ENCODE peak calls at places on chromosomes 13 and 19, in ten cellular contexts. Q is left ventricle myocardium inferior; B is cardiac fibroblast; Y is H9; M is CD8-positive, alpha-beta T cell; W is lower lobe of right lung; S is fibroblast of lung; U is colonic mucosa; I is endothelial cell; Z is lower leg skin. E is an unnamed sample.

GRCh38 chr19:7670790-7671189 is 1.9 kb downstream of the RETN start:
- DNase-seq in Q (no peak), B (no peak), Y (no peak), M (no peak), W (no peak), S (no peak), U (no peak), I (no peak), Z (no peak), E (no peak)

GRCh38 chr19:42397315-42398166 is 7.4 kb upstream of the CNFN start:
- DNase-seq in Q (no peak), B (no peak), Y (no peak), M (no peak), W (no peak), S (no peak), U (peak), I (no peak), Z (no peak), E (no peak)

GRCh38 chr19:38388310-38389100 is at the start of gene SPRED3:
- DNase-seq in Q (no peak), B (peak), Y (no peak), M (no peak), W (no peak), S (peak), U (no peak), I (peak), Z (no peak), E (no peak)

GRCh38 chr13:114107686-114108081 is 24.7 kb downstream of the RASA3 start:
- DNase-seq in Q (peak), B (peak), Y (no peak), M (no peak), W (peak), S (peak), U (no peak), I (no peak), Z (no peak), E (no peak)

GRCh38 chr13:75251188-75251587 is 230.8 kb downstream of the TBC1D4 start:
- DNase-seq in Q (no peak), B (peak), Y (no peak), M (no peak), W (no peak), S (no peak), U (no peak), I (no peak), Z (no peak), E (no peak)

GRCh38 chr19:34480971-34481821 is at the start of gene WTIP:
- DNase-seq in Q (peak), B (peak), Y (peak), M (no peak), W (peak), S (peak), U (peak), I (peak), Z (peak), E (peak)

GRCh38 chr19:53132231-53132991 is at the start of gene ZNF415:
- DNase-seq in Q (peak), B (peak), Y (peak), M (peak), W (peak), S (peak), U (peak), I (peak), Z (peak), E (peak)

GRCh38 chr13:71249031-71249430 is 618.0 kb downstream of the DACH1 start:
- DNase-seq in Q (no peak), B (no peak), Y (no peak), M (no peak), W (no peak), S (no peak), U (no peak), I (no peak), Z (no peak), E (no peak)

GRCh38 chr19:46618670-46619231 is 6.1 kb downstream of the PTGIR start:
- DNase-seq in Q (no peak), B (peak), Y (no peak), M (no peak), W (no peak), S (peak), U (no peak), I (no peak), Z (no peak), E (no peak)

GRCh38 chr13:101511766-101512165 is 59.3 kb downstream of the ITGBL1 start:
- DNase-seq in Q (no peak), B (no peak), Y (no peak), M (no peak), W (no peak), S (no peak), U (no peak), I (no peak), Z (no peak), E (no peak)

GRCh38 chr13:44484562-44485164 is 91.5 kb downstream of the TSC22D1 start:
- DNase-seq in Q (no peak), B (no peak), Y (no peak), M (no peak), W (no peak), S (no peak), U (no peak), I (no peak), Z (no peak), E (no peak)

GRCh38 chr13:40191186-40191980 is 475.1 kb downstream of the FOXO1 start:
- DNase-seq in Q (no peak), B (peak), Y (no peak), M (no peak), W (no peak), S (peak), U (no peak), I (no peak), Z (no peak), E (no peak)

GRCh38 chr19:57887195-57887941 is 1.5 kb downstream of the ZNF814 start:
- DNase-seq in Q (no peak), B (peak), Y (peak), M (no peak), W (no peak), S (no peak), U (peak), I (no peak), Z (peak), E (no peak)

GRCh38 chr19:43809762-43810696 is 7.8 kb upstream of the LYPD5 start:
- DNase-seq in Q (no peak), B (peak), Y (no peak), M (no peak), W (no peak), S (peak), U (no peak), I (no peak), Z (peak), E (no peak)
- TF ChIP-seq CTCF in Q (peak), B (peak), Y (peak), M (peak), W (peak), S (peak), U (peak), I (peak), Z (peak), E (peak)

GRCh38 chr13:31699650-31700049 is 39.7 kb upstream of the RXFP2 start:
- DNase-seq in Q (no peak), B (peak), Y (peak), M (no peak), W (no peak), S (no peak), U (no peak), I (peak), Z (no peak), E (no peak)
- TF ChIP-seq CTCF in Q (peak), B (peak), Y (peak), M (no peak), W (no peak), S (no peak), U (no peak), I (no peak), Z (no peak), E (no peak)

GRCh38 chr19:40908981-40909380 is 26.9 kb upstream of the CYP2A7 start:
- DNase-seq in Q (no peak), B (no peak), Y (no peak), M (no peak), W (no peak), S (no peak), U (no peak), I (peak), Z (no peak), E (no peak)
- TF ChIP-seq CTCF in Q (no peak), B (peak), Y (no peak), M (no peak), W (no peak), S (peak), U (no peak), I (peak), Z (no peak), E (no peak)

GRCh38 chr13:63455938-63456337 is 2040.3 kb upstream of the PCDH20 start:
- DNase-seq in Q (no peak), B (no peak), Y (no peak), M (no peak), W (no peak), S (no peak), U (no peak), I (no peak), Z (no peak), E (no peak)
- TF ChIP-seq CTCF in Q (no peak), B (peak), Y (peak), M (no peak), W (no peak), S (no peak), U (no peak), I (peak), Z (no peak), E (peak)

GRCh38 chr19:13905634-13906524 is at the start of the genes BRME1 and CC2D1A:
- DNase-seq in Q (peak), B (peak), Y (peak), M (peak), W (peak), S (peak), U (peak), I (peak), Z (peak), E (peak)

GRCh38 chr19:13906525-13906904 is 514 bp downstream of the CC2D1A start:
- DNase-seq in Q (no peak), B (no peak), Y (no peak), M (no peak), W (peak), S (no peak), U (peak), I (no peak), Z (no peak), E (no peak)

GRCh38 chr19:13899912-13900584 is 5.9 kb downstream of the BRME1 start:
- DNase-seq in Q (no peak), B (no peak), Y (no peak), M (no peak), W (no peak), S (no peak), U (no peak), I (no peak), Z (no peak), E (no peak)

GRCh38 chr19:13899393-13899792 is 6.5 kb downstream of the BRME1 start:
- DNase-seq in Q (no peak), B (no peak), Y (no peak), M (no peak), W (no peak), S (no peak), U (peak), I (no peak), Z (no peak), E (no peak)

DNA sequence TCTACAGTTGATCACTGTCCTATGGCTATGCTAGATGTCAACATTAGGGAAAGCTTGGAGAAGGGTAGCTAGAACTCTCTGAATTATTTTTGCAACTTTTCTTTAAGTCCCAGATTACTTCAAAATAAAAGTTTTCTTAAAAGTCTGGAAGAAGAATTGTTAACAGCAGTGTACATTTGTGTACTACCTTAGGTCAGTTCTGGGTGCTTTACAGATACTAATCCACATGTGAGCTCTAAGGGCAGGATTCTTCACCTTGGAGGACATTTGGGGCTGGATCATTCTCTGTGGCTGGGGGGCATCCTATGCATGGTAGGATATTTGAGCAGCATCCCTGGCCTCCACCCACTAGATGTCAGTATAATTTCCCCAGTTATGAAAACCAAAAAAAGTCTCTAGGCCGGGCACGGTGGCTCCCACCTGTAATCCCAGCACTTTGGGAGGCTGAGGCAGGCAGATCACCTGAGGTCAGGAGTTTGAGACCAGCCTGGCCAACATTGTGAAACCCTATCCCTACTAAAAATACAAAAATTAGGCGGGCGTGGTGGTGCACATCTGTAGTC is 2.8 kb downstream of the BRME1 start:
- DNase-seq in Q (no peak), B (no peak), Y (no peak), M (no peak), W (no peak), S (no peak), U (no peak), I (no peak), Z (no peak), E (no peak)
- TF ChIP-seq CTCF in Q (peak), B (peak), Y (peak), M (peak), W (peak), S (peak), U (no peak), I (no peak), Z (no peak), E (peak)

GRCh38 chr13:99658266-99658991 is 157.2 kb downstream of the TM9SF2 start:
- DNase-seq in Q (peak), B (peak), Y (peak), M (peak), W (peak), S (peak), U (peak), I (peak), Z (peak), E (peak)
- TF ChIP-seq CTCF in Q (peak), B (peak), Y (peak), M (no peak), W (peak), S (peak), U (no peak), I (no peak), Z (no peak), E (peak)

DNA sequence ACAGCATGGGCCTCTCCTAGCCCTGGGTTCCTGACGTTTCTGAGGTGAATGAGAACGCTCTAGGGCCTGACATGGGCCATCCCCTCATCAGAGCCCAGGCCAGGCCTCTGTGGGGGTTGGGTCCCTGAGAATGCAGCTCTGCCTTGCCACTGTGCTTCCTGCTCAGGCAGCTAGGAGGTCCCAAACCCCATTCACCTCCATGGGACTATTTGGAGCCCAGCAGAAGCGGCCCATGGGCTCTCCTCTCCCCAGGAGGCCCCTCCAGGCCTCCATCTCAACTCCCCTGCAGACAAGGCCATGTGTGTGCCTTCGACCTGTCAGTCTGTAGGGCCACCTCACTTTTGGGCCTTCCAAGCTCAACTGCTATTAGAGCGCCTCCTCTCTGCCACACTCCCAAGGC is 36.9 kb downstream of the ELL start:
- DNase-seq in Q (no peak), B (no peak), Y (no peak), M (no peak), W (no peak), S (no peak), U (no peak), I (no peak), Z (no peak), E (no peak)
- TF ChIP-seq CTCF in Q (no peak), B (no peak), Y (peak), M (no peak), W (no peak), S (no peak), U (no peak), I (no peak), Z (no peak), E (no peak)